ENCODE peak calls at places on chromosomes 7 and 10, in nine cellular contexts. B, O, P, C, E, Z, V, S and Q are unnamed samples.
A peak's percentile ranks its signal among the peaks of the same experiment; 100 is the strongest.

GRCh38 chr10:123102673-123103072 is 33.1 kb upstream of the HMX3 start:
- DNase-seq in B (no peak), O (no peak), P (no peak), C (no peak), E (no peak), Z (no peak), V (no peak), S (no peak), Q (no peak)

GRCh38 chr7:17239683-17240521 is 58.5 kb upstream of the AHR start:
- DNase-seq in B (no peak), O (no peak), P (no peak), C (no peak), E (no peak), Z (peak; percentile 75), V (no peak), S (no peak), Q (no peak)

GRCh38 chr7:80154656-80155325 is 20.2 kb downstream of the GNAI1 start:
- DNase-seq in B (no peak), O (no peak), P (no peak), C (no peak), E (no peak), Z (peak; percentile 51), V (no peak), S (no peak), Q (no peak)

GRCh38 chr10:75234683-75235374 is 928 bp downstream of the COMTD1 start:
- DNase-seq in B (no peak), O (no peak), P (peak; percentile 32), C (peak; percentile 52), E (peak; percentile 39), Z (no peak), V (peak; percentile 44), S (peak; percentile 95), Q (peak; percentile 73)

GRCh38 chr10:62025901-62026879 is 124.7 kb downstream of the ARID5B start:
- DNase-seq in B (no peak), O (no peak), P (no peak), C (no peak), E (no peak), Z (peak; percentile 75), V (no peak), S (no peak), Q (no peak)

GRCh38 chr10:60733189-60733815 is 45.0 kb upstream of the CDK1 start:
- DNase-seq in B (peak; percentile 14), O (peak; percentile 65), P (no peak), C (peak; percentile 76), E (peak; percentile 22), Z (no peak), V (peak; percentile 56), S (peak; percentile 88), Q (peak; percentile 83)

GRCh38 chr7:145016068-145016467 is 180.2 kb upstream of the TPK1 start:
- DNase-seq in B (no peak), O (no peak), P (no peak), C (no peak), E (no peak), Z (no peak), V (no peak), S (no peak), Q (no peak)

GRCh38 chr7:138618933-138619332 is 82.2 kb downstream of the SVOPL start:
- DNase-seq in B (no peak), O (no peak), P (no peak), C (no peak), E (no peak), Z (no peak), V (no peak), S (no peak), Q (peak; percentile 59)

GRCh38 chr10:122981066-122981464 is 864 bp downstream of the PSTK start:
- DNase-seq in B (no peak), O (no peak), P (no peak), C (no peak), E (no peak), Z (peak; percentile 53), V (no peak), S (no peak), Q (no peak)

GRCh38 chr10:70404906-70405824 is 1.2 kb downstream of the EIF4EBP2 start:
- DNase-seq in B (peak; percentile 89), O (peak; percentile 78), P (peak; percentile 82), C (peak; percentile 72), E (peak; percentile 84), Z (peak; percentile 96), V (peak; percentile 49), S (peak; percentile 78), Q (peak; percentile 78)

GRCh38 chr7:155533120-155533826 is 13.1 kb downstream of the CNPY1 start:
- DNase-seq in B (no peak), O (no peak), P (no peak), C (no peak), E (no peak), Z (no peak), V (no peak), S (peak; percentile 79), Q (peak; percentile 32)

GRCh38 chr7:100157334-100158228 is 942 bp downstream of the TRAPPC14 start:
- DNase-seq in B (peak; percentile 74), O (no peak), P (no peak), C (peak; percentile 51), E (peak; percentile 47), Z (peak; percentile 64), V (no peak), S (peak; percentile 85), Q (peak; percentile 39)

DNA sequence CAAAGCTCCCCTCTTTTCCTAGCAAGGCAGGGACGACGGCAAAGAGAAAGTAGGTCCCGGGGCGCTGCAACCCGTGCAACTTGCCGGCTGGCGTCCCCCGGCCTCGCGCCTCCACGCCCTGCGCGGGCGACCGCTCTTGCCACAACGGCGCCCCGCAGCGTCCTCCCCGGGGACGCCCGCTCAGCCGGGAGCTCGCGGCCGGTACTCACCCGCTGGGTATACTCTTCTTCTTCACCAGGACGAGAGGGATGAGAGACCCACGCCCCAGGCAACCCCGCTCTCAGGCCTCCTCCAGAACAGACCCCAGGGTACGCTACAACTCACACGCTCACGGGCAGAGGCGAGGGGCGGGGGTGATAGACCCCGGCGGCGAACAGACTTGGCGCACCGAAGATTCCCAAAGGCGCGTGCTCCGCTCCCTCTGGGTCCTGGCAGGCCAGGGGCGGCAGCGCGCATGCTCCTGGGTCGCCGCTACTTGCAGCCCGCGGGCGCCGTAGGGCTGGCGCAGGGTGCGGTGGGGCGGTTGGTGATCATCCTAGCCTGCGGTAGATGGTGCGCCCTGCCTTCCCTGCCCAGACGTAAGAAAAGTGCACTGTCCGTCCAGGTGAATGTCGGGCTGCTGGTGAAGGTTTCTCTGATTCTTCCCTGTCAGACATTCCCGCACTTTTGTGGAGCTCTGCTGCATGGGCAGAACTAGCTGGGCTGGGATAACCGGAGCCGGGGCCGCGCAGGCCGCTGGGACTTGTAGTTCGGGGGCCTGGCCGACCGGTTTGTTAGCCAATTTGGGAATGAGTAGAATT is at the start of gene CC2D2B:
- DNase-seq in B (peak; percentile 86), O (peak; percentile 82), P (peak; percentile 84), C (peak; percentile 87), E (peak; percentile 81), Z (peak; percentile 74), V (peak; percentile 78), S (peak; percentile 94), Q (peak; percentile 81)
- TF ChIP-seq POLR2A in B (no peak), O (no peak), P (peak; percentile 36), C (peak; percentile 64), E (peak; percentile 18), Z (no peak), V (no peak), S (no peak), Q (peak; percentile 48)

GRCh38 chr7:92534572-92534971 is 6.0 kb downstream of the RBM48 start:
- DNase-seq in B (no peak), O (no peak), P (no peak), C (no peak), E (no peak), Z (no peak), V (no peak), S (no peak), Q (no peak)
- H3K36me3 ChIP-seq in B (peaks cover 75% of the 10 kb centered on the region), O (no peaks in the 10 kb centered on the region), P (peaks cover 85% of the 10 kb centered on the region), C (peaks cover 51% of the 10 kb centered on the region), E (no peaks in the 10 kb centered on the region), Z (peaks cover 24% of the 10 kb centered on the region), V (no peaks in the 10 kb centered on the region), S (peaks cover 86% of the 10 kb centered on the region), Q (peaks cover 44% of the 10 kb centered on the region)

DNA sequence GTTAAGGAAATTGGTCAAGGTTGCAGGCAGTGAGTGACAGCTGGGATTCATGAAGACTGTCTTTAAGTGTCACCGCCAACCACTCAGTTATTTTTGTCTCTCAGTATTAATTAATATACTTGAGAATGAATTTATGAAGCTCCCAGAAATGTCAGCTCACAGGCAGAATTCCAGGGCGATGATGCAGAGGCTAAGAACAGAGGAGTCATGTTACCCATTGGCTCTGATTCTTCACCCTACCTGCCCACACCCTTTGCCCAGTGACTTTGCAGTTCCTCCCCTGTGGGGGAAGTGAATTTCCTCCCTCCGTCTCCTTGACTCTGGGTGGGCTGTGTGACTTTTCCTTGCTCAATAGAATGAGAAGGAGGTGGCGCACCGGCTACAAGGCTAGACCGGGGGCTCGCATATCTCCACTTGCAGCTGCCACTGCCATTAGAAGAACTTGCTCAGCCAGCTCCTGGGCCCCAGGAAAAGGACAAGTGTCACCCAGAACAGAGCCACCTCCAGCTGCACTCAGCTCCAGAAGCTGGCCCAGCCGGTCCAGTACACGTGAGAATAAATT is 157.1 kb upstream of the PRKCQ start:
- DNase-seq in B (no peak), O (no peak), P (peak; percentile 23), C (peak; percentile 71), E (no peak), Z (peak; percentile 62), V (no peak), S (no peak), Q (no peak)
- H3K4me3 ChIP-seq in B (no peak overlapping the region), O (no peak overlapping the region), P (peak overlapping the region; percentile 50), C (no peak overlapping the region), E (no peak overlapping the region), Z (no peak overlapping the region), V (no peak overlapping the region), S (no peak overlapping the region), Q (no peak overlapping the region)

DNA sequence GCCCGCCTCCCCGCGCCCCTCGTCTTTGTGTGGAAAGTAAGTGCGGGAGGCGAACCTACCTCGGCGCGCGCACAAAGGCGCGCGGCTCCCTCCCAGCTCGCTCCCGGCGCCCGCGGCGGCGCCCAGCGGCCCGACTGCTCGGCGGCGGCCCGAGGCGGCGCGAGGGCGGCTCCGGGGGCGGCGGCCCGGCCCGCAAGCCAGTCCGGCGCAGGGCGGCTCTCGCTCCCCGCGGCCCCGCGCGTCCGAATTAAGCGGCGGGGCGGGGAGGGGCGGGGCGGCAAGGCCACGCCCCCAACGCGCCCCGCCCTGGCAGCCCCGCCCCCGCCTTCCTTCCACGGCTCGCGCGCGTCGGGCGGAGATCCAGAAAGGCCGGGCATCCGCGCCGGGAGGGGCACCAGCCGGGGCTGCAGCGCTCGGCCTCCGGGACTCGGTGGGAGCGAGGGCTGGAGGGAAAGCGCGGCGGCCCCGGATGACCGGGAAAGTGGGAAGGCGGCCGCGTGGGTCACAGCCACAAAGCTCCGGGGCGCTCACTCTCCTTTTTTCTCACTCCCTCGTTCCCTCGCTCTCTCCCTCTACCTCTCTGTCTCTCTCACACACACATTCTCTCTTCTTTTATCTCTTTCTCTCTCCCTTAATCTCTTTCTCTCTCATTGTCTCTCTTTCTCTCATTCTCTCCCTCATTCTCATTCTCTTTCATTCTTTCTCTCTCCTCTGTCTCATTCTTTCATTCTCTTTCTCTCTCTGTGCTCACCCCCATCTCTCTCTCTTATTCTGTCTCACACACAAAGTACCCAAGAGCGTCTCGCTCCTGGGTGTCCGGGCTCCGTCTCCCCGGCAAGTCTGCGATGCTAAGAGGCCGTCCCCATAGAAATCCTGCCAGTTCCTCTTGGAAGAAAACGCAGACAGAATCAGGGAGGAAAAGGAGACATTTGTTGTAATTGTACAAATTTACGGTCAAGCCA is 170.2 kb downstream of the FAM107B start:
- DNase-seq in B (peak; percentile 87), O (peak; percentile 89), P (peak; percentile 88), C (peak; percentile 82), E (peak; percentile 83), Z (peak; percentile 70), V (peak; percentile 81), S (peak; percentile 95), Q (peak; percentile 85)
- TF ChIP-seq POLR2A in B (peak; percentile 68), O (no peak), P (peak; percentile 64), C (peak; percentile 87), E (peak; percentile 72), Z (peak; percentile 53), V (peak; percentile 70), S (no peak), Q (peak; percentile 39)